ENCODE peak calls at places on chromosome 20, in ten cellular contexts. L is HuH-7.5; U is AG04450; D is activated naive CD4-positive, alpha-beta T cell treated with anti-CD3 and anti-CD28 coated beads, Interleukin-2, amount 50 U/mL, for 16 hours; E is ELR; H is NCI-H460; W is activated CD8-positive, alpha-beta memory T cell treated with anti-CD3 and anti-CD28 coated beads, Interleukin-2, amount 10 ng/mL, durations not matched to agents 7 days and 5 days; O is body of pancreas; S is upper lobe of right lung; I is esophagus squamous epithelium. M is an unnamed sample.

GRCh38 chr20:40860487-40860902 is 168.1 kb upstream of the TOP1 start:
- DNase-seq in H (no peak), O (no peak), U (peak), S (no peak), E (peak), L (no peak), D (no peak), I (no peak), W (no peak), M (no peak)

GRCh38 chr20:60224914-60225313 is 266.7 kb downstream of the CDH26 start:
- DNase-seq in S (no peak), O (no peak), I (no peak), W (no peak), H (no peak), E (peak), L (no peak), U (no peak), D (no peak), M (no peak)

GRCh38 chr20:60453388-60453787 is 495.2 kb downstream of the CDH26 start:
- DNase-seq in W (no peak), I (no peak), U (no peak), L (no peak), H (no peak), O (no peak), D (no peak), E (no peak), S (no peak), M (no peak)

GRCh38 chr20:31594558-31595379 is 10.3 kb upstream of the ID1 start:
- DNase-seq in U (no peak), L (no peak), I (no peak), O (no peak), H (no peak), D (no peak), W (no peak), E (peak), S (no peak), M (no peak)

GRCh38 chr20:38515631-38516030 is 43.0 kb downstream of the RALGAPB start:
- DNase-seq in L (no peak), W (no peak), O (no peak), E (no peak), H (no peak), D (no peak), I (no peak), S (no peak), U (no peak), M (no peak)

GRCh38 chr20:6744171-6744570 is 23.3 kb upstream of the BMP2 start:
- DNase-seq in D (no peak), E (no peak), S (no peak), H (no peak), I (no peak), O (no peak), L (no peak), W (no peak), U (no peak), M (no peak)

GRCh38 chr20:25285856-25286798 is 38.2 kb downstream of the PYGB start:
- DNase-seq in H (no peak), U (no peak), O (peak), E (no peak), I (no peak), L (no peak), W (no peak), D (peak), S (peak), M (no peak)

GRCh38 chr20:38202153-38202981 is 37.3 kb upstream of the TGM2 start:
- DNase-seq in O (no peak), H (no peak), W (no peak), U (no peak), D (no peak), E (no peak), S (peak), I (no peak), L (no peak), M (no peak)

GRCh38 chr20:45407783-45408645 is at the start of gene DBNDD2:
- DNase-seq in D (no peak), I (no peak), O (no peak), L (no peak), W (no peak), E (no peak), U (no peak), H (no peak), S (no peak), M (no peak)

GRCh38 chr20:32368930-32369329 is 10.8 kb downstream of the ASXL1 start:
- DNase-seq in E (peak), L (no peak), W (no peak), U (no peak), H (no peak), D (no peak), O (no peak), S (no peak), I (no peak), M (no peak)

GRCh38 chr20:24694727-24695528 is 225.5 kb downstream of the SYNDIG1 start:
- DNase-seq in E (no peak), W (peak), U (no peak), O (no peak), L (no peak), D (no peak), H (no peak), S (peak), I (no peak), M (no peak)

GRCh38 chr20:49183444-49183843 is 4.7 kb downstream of the STAU1 start:
- DNase-seq in W (no peak), O (no peak), L (no peak), E (no peak), U (no peak), H (no peak), D (no peak), I (no peak), S (no peak), M (no peak)

GRCh38 chr20:49831770-49832631 is 19.4 kb downstream of the SLC9A8 start:
- DNase-seq in O (no peak), S (no peak), H (no peak), L (no peak), E (no peak), U (no peak), D (no peak), W (no peak), I (no peak), M (no peak)

GRCh38 chr20:23417861-23418260 is 3.4 kb downstream of the NAPB start:
- DNase-seq in L (no peak), U (no peak), S (no peak), D (no peak), O (no peak), W (no peak), E (no peak), H (no peak), I (no peak), M (no peak)

GRCh38 chr20:4989570-4989969 is 11.7 kb downstream of the SLC23A2 start:
- DNase-seq in L (no peak), W (no peak), E (no peak), H (no peak), S (no peak), I (no peak), U (no peak), O (no peak), D (no peak), M (no peak)

GRCh38 chr20:51303731-51304670 is 238.5 kb downstream of the NFATC2 start:
- DNase-seq in S (no peak), O (no peak), I (no peak), W (no peak), H (no peak), E (no peak), L (no peak), D (no peak), U (no peak), M (no peak)

GRCh38 chr20:3071610-3072529 is at the start of gene OXT:
- DNase-seq in O (peak), I (no peak), H (no peak), U (no peak), E (no peak), D (peak), L (no peak), S (peak), W (peak), M (no peak)

GRCh38 chr20:47600967-47601547 is 99.4 kb downstream of the NCOA3 start:
- DNase-seq in S (no peak), D (no peak), W (no peak), O (no peak), I (no peak), H (no peak), E (no peak), U (no peak), L (no peak), M (no peak)

GRCh38 chr20:53738039-53738944 is 144.7 kb upstream of the ZNF217 start:
- DNase-seq in W (no peak), I (no peak), L (no peak), H (peak), S (peak), O (peak), E (peak), U (peak), D (no peak), M (peak)

GRCh38 chr20:62212309-62212708 is 7.8 kb downstream of the HRH3 start:
- DNase-seq in E (no peak), H (no peak), W (no peak), D (no peak), U (no peak), L (no peak), O (no peak), I (no peak), S (no peak), M (no peak)

GRCh38 chr20:53582574-53583351 is 10.9 kb downstream of the ZNF217 start:
- DNase-seq in L (no peak), E (peak), I (no peak), W (peak), U (peak), O (no peak), S (no peak), D (peak), H (peak), M (no peak)

GRCh38 chr20:51437182-51437923 is 105.2 kb downstream of the NFATC2 start:
- DNase-seq in S (no peak), E (no peak), W (peak), U (no peak), I (no peak), L (no peak), D (no peak), H (no peak), O (no peak), M (no peak)

GRCh38 chr20:1491281-1491840 is at the start of gene SIRPB2:
- DNase-seq in L (no peak), W (no peak), H (no peak), O (peak), E (no peak), D (no peak), S (peak), I (no peak), U (no peak), M (no peak)

GRCh38 chr20:8154636-8155035 is 22.6 kb downstream of the PLCB1 start:
- DNase-seq in H (no peak), E (no peak), L (no peak), O (no peak), U (no peak), I (no peak), W (no peak), S (no peak), D (no peak), M (no peak)

GRCh38 chr20:50146732-50147662 is 6.5 kb downstream of the PEDS1 start:
- DNase-seq in E (peak), D (peak), H (no peak), W (peak), L (no peak), I (no peak), S (peak), U (no peak), O (peak), M (peak)

GRCh38 chr20:50958733-50959542 is at the start of gene MOCS3:
- DNase-seq in E (peak), L (peak), U (peak), H (peak), D (peak), W (peak), I (peak), S (peak), O (peak), M (peak)

GRCh38 chr20:12966468-12967085 is 42.2 kb upstream of the SPTLC3 start:
- DNase-seq in H (peak), O (no peak), L (no peak), U (peak), W (no peak), E (peak), I (no peak), S (no peak), D (no peak), M (no peak)

GRCh38 chr20:57791946-57792328 is 82.1 kb upstream of the PMEPA1 start:
- DNase-seq in O (no peak), H (no peak), U (no peak), E (no peak), D (no peak), L (no peak), S (no peak), W (no peak), I (no peak), M (no peak)

GRCh38 chr20:41174782-41175181 is 37.4 kb downstream of the PLCG1 start:
- DNase-seq in L (no peak), H (no peak), U (no peak), D (peak), E (no peak), O (no peak), I (no peak), S (no peak), W (peak), M (no peak)

GRCh38 chr20:46268131-46268611 is 40.1 kb downstream of the CDH22 start:
- DNase-seq in O (no peak), W (no peak), E (no peak), H (no peak), I (no peak), U (no peak), D (no peak), L (no peak), S (no peak), M (peak)

GRCh38 chr20:1391640-1392442 is 1.0 kb downstream of the FKBP1A start:
- DNase-seq in W (peak), L (no peak), S (no peak), D (peak), I (no peak), U (no peak), H (peak), E (peak), O (no peak), M (no peak)

GRCh38 chr20:19223640-19224039 is 11.2 kb downstream of the SLC24A3 start:
- DNase-seq in W (no peak), E (no peak), U (no peak), H (no peak), D (no peak), L (no peak), O (no peak), I (no peak), S (no peak), M (no peak)